ENCODE peak calls at places on chromosomes 3 and 15, in four cellular contexts. One of them, this sample, is unnamed.

GRCh38 chr3:115623414-115623868 is at the start of gene GAP43:
- DNase-seq in progenitor cell of endocrine pancreas: no peak
- DNase-seq in fibroblast of lung: peak
- DNase-seq in mesendoderm: peak
- DNase-seq in this sample: no peak

GRCh38 chr3:138325990-138326389 is 3.7 kb downstream of the NME9 start:
- DNase-seq in progenitor cell of endocrine pancreas: no peak
- DNase-seq in fibroblast of lung: no peak
- DNase-seq in mesendoderm: no peak
- DNase-seq in this sample: no peak

GRCh38 chr3:38136272-38136806 is 588 bp downstream of the ACAA1 start:
- DNase-seq in progenitor cell of endocrine pancreas: no peak
- DNase-seq in fibroblast of lung: peak
- DNase-seq in mesendoderm: peak
- DNase-seq in this sample: no peak

GRCh38 chr3:63303238-63303637 is 25.1 kb downstream of the SYNPR start:
- DNase-seq in progenitor cell of endocrine pancreas: no peak
- DNase-seq in fibroblast of lung: no peak
- DNase-seq in mesendoderm: no peak
- DNase-seq in this sample: peak

GRCh38 chr3:119240101-119240581 is 537 bp downstream of the B4GALT4 start:
- DNase-seq in progenitor cell of endocrine pancreas: peak
- DNase-seq in fibroblast of lung: no peak
- DNase-seq in mesendoderm: peak
- DNase-seq in this sample: peak

GRCh38 chr3:99515891-99516290 is 122.5 kb upstream of the COL8A1 start:
- DNase-seq in progenitor cell of endocrine pancreas: no peak
- DNase-seq in fibroblast of lung: no peak
- DNase-seq in mesendoderm: no peak
- DNase-seq in this sample: no peak

GRCh38 chr3:144257381-144257780 is 285.8 kb downstream of the DIPK2A start:
- DNase-seq in progenitor cell of endocrine pancreas: no peak
- DNase-seq in fibroblast of lung: no peak
- DNase-seq in mesendoderm: no peak
- DNase-seq in this sample: no peak

GRCh38 chr3:50815844-50816243 is 141.1 kb downstream of the DOCK3 start:
- DNase-seq in progenitor cell of endocrine pancreas: no peak
- DNase-seq in fibroblast of lung: no peak
- DNase-seq in mesendoderm: peak
- DNase-seq in this sample: no peak

GRCh38 chr15:72248514-72248913 is 17.5 kb upstream of the PKM start:
- DNase-seq in progenitor cell of endocrine pancreas: no peak
- DNase-seq in fibroblast of lung: no peak
- DNase-seq in mesendoderm: no peak
- DNase-seq in this sample: no peak

GRCh38 chr15:37096878-37097568 is 3.3 kb downstream of the MEIS2 start:
- DNase-seq in progenitor cell of endocrine pancreas: no peak
- DNase-seq in fibroblast of lung: peak
- DNase-seq in mesendoderm: peak
- DNase-seq in this sample: no peak

GRCh38 chr15:67501177-67501835 is 19.6 kb upstream of the C15orf61 start:
- DNase-seq in progenitor cell of endocrine pancreas: no peak
- DNase-seq in fibroblast of lung: peak
- DNase-seq in mesendoderm: peak
- DNase-seq in this sample: no peak

GRCh38 chr3:94070341-94070911 is 7.6 kb downstream of the NSUN3 start:
- DNase-seq in progenitor cell of endocrine pancreas: no peak
- DNase-seq in fibroblast of lung: no peak
- DNase-seq in mesendoderm: no peak
- DNase-seq in this sample: no peak

GRCh38 chr3:174614046-174614445 is 245.1 kb upstream of the NAALADL2 start:
- DNase-seq in progenitor cell of endocrine pancreas: no peak
- DNase-seq in fibroblast of lung: no peak
- DNase-seq in mesendoderm: no peak
- DNase-seq in this sample: no peak

GRCh38 chr15:93028632-93029612 is 60.1 kb downstream of the RGMA start:
- DNase-seq in progenitor cell of endocrine pancreas: no peak
- DNase-seq in fibroblast of lung: peak
- DNase-seq in mesendoderm: no peak
- DNase-seq in this sample: peak

GRCh38 chr3:81643721-81644120 is 117.7 kb downstream of the GBE1 start:
- DNase-seq in progenitor cell of endocrine pancreas: no peak
- DNase-seq in fibroblast of lung: peak
- DNase-seq in mesendoderm: peak
- DNase-seq in this sample: no peak

GRCh38 chr3:169232863-169233262 is 430.6 kb downstream of the MECOM start:
- DNase-seq in progenitor cell of endocrine pancreas: no peak
- DNase-seq in fibroblast of lung: peak
- DNase-seq in mesendoderm: peak
- DNase-seq in this sample: no peak